ENCODE peak calls at places on chromosomes 6 and 20, in ten cellular contexts. One of them, this sample, is unnamed.

GRCh38 chr20:53712212-53712977 is 118.8 kb upstream of the ZNF217 start:
- DNase-seq in nephron progenitor cell: no peak
- DNase-seq in fibroblast of mammary gland: no peak
- DNase-seq in sigmoid colon: no peak
- DNase-seq in progenitor cell of endocrine pancreas: no peak
- DNase-seq in AG09309: no peak
- DNase-seq in GM13977: no peak
- DNase-seq in lower leg skin: no peak
- DNase-seq in upper lobe of right lung: no peak
- DNase-seq in B cell: no peak
- DNase-seq in this sample: no peak

GRCh38 chr6:44898296-44898930 is 429.7 kb upstream of the RUNX2 start:
- DNase-seq in nephron progenitor cell: no peak
- DNase-seq in fibroblast of mammary gland: peak; percentile 61
- DNase-seq in sigmoid colon: no peak
- DNase-seq in progenitor cell of endocrine pancreas: no peak
- DNase-seq in AG09309: peak; percentile 42
- DNase-seq in GM13977: no peak
- DNase-seq in lower leg skin: no peak
- DNase-seq in upper lobe of right lung: no peak
- DNase-seq in B cell: no peak
- DNase-seq in this sample: peak; percentile 73

GRCh38 chr6:169926617-169927417 is 175.4 kb downstream of the ERMARD start:
- DNase-seq in nephron progenitor cell: no peak
- DNase-seq in fibroblast of mammary gland: no peak
- DNase-seq in sigmoid colon: no peak
- DNase-seq in progenitor cell of endocrine pancreas: no peak
- DNase-seq in AG09309: no peak
- DNase-seq in GM13977: no peak
- DNase-seq in lower leg skin: no peak
- DNase-seq in upper lobe of right lung: no peak
- DNase-seq in B cell: no peak
- DNase-seq in this sample: no peak

GRCh38 chr6:127481628-127482027 is 22.4 kb upstream of the KIAA0408 start:
- DNase-seq in nephron progenitor cell: no peak
- DNase-seq in fibroblast of mammary gland: peak; percentile 62
- DNase-seq in sigmoid colon: no peak
- DNase-seq in progenitor cell of endocrine pancreas: no peak
- DNase-seq in AG09309: no peak
- DNase-seq in GM13977: no peak
- DNase-seq in lower leg skin: no peak
- DNase-seq in upper lobe of right lung: no peak
- DNase-seq in B cell: no peak
- DNase-seq in this sample: peak; percentile 55

GRCh38 chr6:72783667-72784066 is 161.8 kb downstream of the KCNQ5 start:
- DNase-seq in nephron progenitor cell: no peak
- DNase-seq in fibroblast of mammary gland: no peak
- DNase-seq in sigmoid colon: no peak
- DNase-seq in progenitor cell of endocrine pancreas: no peak
- DNase-seq in AG09309: peak; percentile 63
- DNase-seq in GM13977: no peak
- DNase-seq in lower leg skin: no peak
- DNase-seq in upper lobe of right lung: no peak
- DNase-seq in B cell: no peak
- DNase-seq in this sample: no peak

GRCh38 chr20:35953411-35954199 is 697 bp downstream of the SCAND1 start:
- DNase-seq in nephron progenitor cell: peak; percentile 64
- DNase-seq in fibroblast of mammary gland: peak; percentile 25
- DNase-seq in sigmoid colon: peak; percentile 77
- DNase-seq in progenitor cell of endocrine pancreas: peak; percentile 36
- DNase-seq in AG09309: no peak
- DNase-seq in GM13977: peak; percentile 53
- DNase-seq in lower leg skin: peak; percentile 91
- DNase-seq in upper lobe of right lung: peak; percentile 82
- DNase-seq in B cell: peak; percentile 76
- DNase-seq in this sample: peak; percentile 59

GRCh38 chr6:82843291-82843885 is 222.3 kb downstream of the UBE3D start:
- DNase-seq in nephron progenitor cell: no peak
- DNase-seq in fibroblast of mammary gland: no peak
- DNase-seq in sigmoid colon: no peak
- DNase-seq in progenitor cell of endocrine pancreas: no peak
- DNase-seq in AG09309: peak; percentile 14
- DNase-seq in GM13977: no peak
- DNase-seq in lower leg skin: no peak
- DNase-seq in upper lobe of right lung: no peak
- DNase-seq in B cell: no peak
- DNase-seq in this sample: no peak

GRCh38 chr6:19723533-19723932 is 113.6 kb upstream of the ID4 start:
- DNase-seq in nephron progenitor cell: no peak
- DNase-seq in fibroblast of mammary gland: peak; percentile 94
- DNase-seq in sigmoid colon: no peak
- DNase-seq in progenitor cell of endocrine pancreas: no peak
- DNase-seq in AG09309: peak; percentile 81
- DNase-seq in GM13977: no peak
- DNase-seq in lower leg skin: no peak
- DNase-seq in upper lobe of right lung: no peak
- DNase-seq in B cell: no peak
- DNase-seq in this sample: peak; percentile 81

GRCh38 chr20:60453847-60454246 is 495.6 kb downstream of the CDH26 start:
- DNase-seq in nephron progenitor cell: peak; percentile 46
- DNase-seq in fibroblast of mammary gland: no peak
- DNase-seq in sigmoid colon: no peak
- DNase-seq in progenitor cell of endocrine pancreas: no peak
- DNase-seq in AG09309: no peak
- DNase-seq in GM13977: no peak
- DNase-seq in lower leg skin: no peak
- DNase-seq in upper lobe of right lung: no peak
- DNase-seq in B cell: no peak
- DNase-seq in this sample: no peak
- TF ChIP-seq CTCF in nephron progenitor cell: no peak
- TF ChIP-seq CTCF in fibroblast of mammary gland: no peak
- TF ChIP-seq CTCF in sigmoid colon: no peak
- TF ChIP-seq CTCF in progenitor cell of endocrine pancreas: peak; percentile 44
- TF ChIP-seq CTCF in AG09309: no peak
- TF ChIP-seq CTCF in GM13977: no peak
- TF ChIP-seq CTCF in lower leg skin: no peak
- TF ChIP-seq CTCF in upper lobe of right lung: no peak
- TF ChIP-seq CTCF in B cell: no peak
- TF ChIP-seq CTCF in this sample: no peak

DNA sequence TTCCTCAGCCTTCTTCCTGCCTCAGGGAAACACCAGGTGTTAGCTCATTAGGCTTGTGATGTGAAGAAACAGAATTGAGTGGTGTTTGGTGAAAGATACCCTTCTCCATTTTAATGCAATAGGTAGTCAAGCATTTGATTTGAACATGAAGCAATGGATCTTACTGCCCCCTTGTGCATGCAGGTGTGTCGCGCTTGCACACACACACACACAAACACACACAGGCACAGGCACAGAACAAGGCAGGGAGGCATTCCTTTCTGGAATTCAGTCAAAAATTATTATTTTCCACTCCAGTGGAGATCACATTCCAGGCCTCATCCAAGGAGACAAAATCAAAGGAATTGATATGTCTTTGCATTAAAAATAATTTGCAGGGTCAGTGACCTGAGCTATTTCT is 667.0 kb upstream of the MARCKS start:
- DNase-seq in nephron progenitor cell: no peak
- DNase-seq in fibroblast of mammary gland: peak; percentile 23
- DNase-seq in sigmoid colon: no peak
- DNase-seq in progenitor cell of endocrine pancreas: no peak
- DNase-seq in AG09309: no peak
- DNase-seq in GM13977: no peak
- DNase-seq in lower leg skin: no peak
- DNase-seq in upper lobe of right lung: no peak
- DNase-seq in B cell: no peak
- DNase-seq in this sample: no peak
- TF ChIP-seq CTCF in nephron progenitor cell: no peak
- TF ChIP-seq CTCF in fibroblast of mammary gland: peak; percentile 27
- TF ChIP-seq CTCF in sigmoid colon: no peak
- TF ChIP-seq CTCF in progenitor cell of endocrine pancreas: no peak
- TF ChIP-seq CTCF in AG09309: no peak
- TF ChIP-seq CTCF in GM13977: no peak
- TF ChIP-seq CTCF in lower leg skin: no peak
- TF ChIP-seq CTCF in upper lobe of right lung: no peak
- TF ChIP-seq CTCF in B cell: no peak
- TF ChIP-seq CTCF in this sample: no peak

DNA sequence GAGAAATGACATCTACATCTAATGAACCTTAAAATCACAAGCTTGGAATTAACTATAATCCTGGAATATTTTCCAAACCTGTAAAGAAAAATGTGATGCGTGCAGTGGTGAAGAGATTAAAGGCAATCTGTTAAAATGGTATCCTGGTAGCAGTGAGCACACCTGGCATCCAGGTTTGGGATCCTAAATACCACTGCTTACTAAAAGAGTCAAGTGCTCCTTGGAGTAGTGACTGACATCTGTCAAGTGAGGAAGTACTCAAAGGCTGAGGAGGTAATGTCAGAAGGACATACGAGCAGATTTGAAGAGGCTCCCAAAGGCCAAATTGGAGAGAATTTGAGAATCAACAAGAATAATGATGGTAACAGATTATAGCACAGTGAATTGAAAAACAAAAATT is 32.8 kb downstream of the PCMT1 start:
- DNase-seq in nephron progenitor cell: no peak
- DNase-seq in fibroblast of mammary gland: no peak
- DNase-seq in sigmoid colon: no peak
- DNase-seq in progenitor cell of endocrine pancreas: no peak
- DNase-seq in AG09309: no peak
- DNase-seq in GM13977: no peak
- DNase-seq in lower leg skin: no peak
- DNase-seq in upper lobe of right lung: no peak
- DNase-seq in B cell: no peak
- DNase-seq in this sample: no peak
- TF ChIP-seq CTCF in nephron progenitor cell: no peak
- TF ChIP-seq CTCF in fibroblast of mammary gland: no peak
- TF ChIP-seq CTCF in sigmoid colon: no peak
- TF ChIP-seq CTCF in progenitor cell of endocrine pancreas: no peak
- TF ChIP-seq CTCF in AG09309: no peak
- TF ChIP-seq CTCF in GM13977: no peak
- TF ChIP-seq CTCF in lower leg skin: no peak
- TF ChIP-seq CTCF in upper lobe of right lung: no peak
- TF ChIP-seq CTCF in B cell: no peak
- TF ChIP-seq CTCF in this sample: no peak

DNA sequence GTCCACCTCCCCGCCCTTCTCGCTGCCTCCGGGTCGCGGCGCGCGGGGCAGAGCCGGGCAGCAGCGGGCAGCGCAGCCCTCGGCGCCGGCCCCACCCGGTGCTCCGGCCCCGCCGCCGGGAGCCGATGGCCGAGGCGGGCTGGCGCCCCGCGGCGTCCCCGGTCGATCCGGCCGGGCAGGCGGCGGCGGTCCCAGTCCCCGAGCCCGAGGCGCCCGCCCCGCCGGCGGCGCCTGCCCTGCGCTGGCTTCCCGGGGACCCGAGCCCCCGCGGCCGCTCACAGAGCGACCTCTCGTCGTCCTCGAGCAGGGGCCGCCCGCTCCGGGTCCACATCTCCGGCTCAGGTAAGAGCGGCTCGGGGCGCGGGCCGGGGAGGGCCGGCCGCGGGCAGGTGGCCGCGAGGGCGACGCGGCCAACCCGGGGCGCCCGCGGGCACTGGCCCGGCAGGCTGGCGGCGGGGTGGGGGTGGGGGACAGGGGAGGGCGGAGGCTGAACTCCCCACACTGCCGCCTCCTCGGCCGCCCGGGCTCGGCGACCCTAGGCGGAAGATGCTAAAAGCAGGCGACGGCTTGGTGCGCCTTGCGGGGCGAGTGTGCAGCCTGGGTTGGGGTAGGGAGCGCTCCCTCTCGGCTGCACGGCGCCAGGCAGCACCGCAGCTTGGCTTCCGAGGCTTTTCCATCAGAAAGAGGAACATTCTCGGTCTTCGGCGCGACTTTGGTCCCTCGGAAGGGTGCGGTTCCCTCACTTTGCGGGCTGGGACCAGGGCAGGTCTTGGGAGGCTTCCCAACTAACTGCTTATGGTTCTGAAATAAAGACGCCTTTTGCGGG is 25.6 kb upstream of the FUCA2 start:
- DNase-seq in nephron progenitor cell: peak; percentile 63
- DNase-seq in fibroblast of mammary gland: peak; percentile 52
- DNase-seq in sigmoid colon: peak; percentile 79
- DNase-seq in progenitor cell of endocrine pancreas: peak; percentile 53
- DNase-seq in AG09309: no peak
- DNase-seq in GM13977: peak; percentile 57
- DNase-seq in lower leg skin: peak; percentile 91
- DNase-seq in upper lobe of right lung: peak; percentile 86
- DNase-seq in B cell: peak; percentile 75
- DNase-seq in this sample: peak; percentile 46
- TF ChIP-seq CTCF in nephron progenitor cell: peak; percentile 18
- TF ChIP-seq CTCF in fibroblast of mammary gland: peak; percentile 47
- TF ChIP-seq CTCF in sigmoid colon: no peak
- TF ChIP-seq CTCF in progenitor cell of endocrine pancreas: peak; percentile 56
- TF ChIP-seq CTCF in AG09309: peak; percentile 55
- TF ChIP-seq CTCF in GM13977: peak; percentile 57
- TF ChIP-seq CTCF in lower leg skin: no peak
- TF ChIP-seq CTCF in upper lobe of right lung: peak; percentile 57
- TF ChIP-seq CTCF in B cell: peak; percentile 22
- TF ChIP-seq CTCF in this sample: peak; percentile 49